ENCODE peak calls at places on chromosomes 3 and 15, in ten cellular contexts. F is K562, I is esophagus muscularis mucosa, Q is stomach, R is ovary, M is transverse colon, Z is HepG2, U is H1, H is GM12878, K is sigmoid colon. E is an unnamed sample.

GRCh38 chr3:159788987-159789386 is 199.6 kb upstream of the IL12A start:
- DNase-seq in F (no peak), I (no peak), Q (no peak), R (no peak), M (no peak), Z (no peak), U (no peak), H (no peak), K (no peak), E (no peak)

GRCh38 chr3:143222505-143222904 is 102.9 kb downstream of the CHST2 start:
- DNase-seq in F (peak; percentile 83), I (no peak), Q (no peak), R (no peak), M (no peak), Z (no peak), U (no peak), H (no peak), K (no peak), E (no peak)

GRCh38 chr15:95162069-95162468 is 930.7 kb downstream of the MCTP2 start:
- DNase-seq in F (no peak), I (no peak), Q (no peak), R (no peak), M (no peak), Z (no peak), U (no peak), H (no peak), K (no peak), E (no peak)

GRCh38 chr3:115092220-115092791 is 54.8 kb downstream of the ZBTB20 start:
- DNase-seq in F (peak; percentile 47), I (no peak), Q (peak; percentile 66), R (peak; percentile 69), M (peak; percentile 51), Z (peak; percentile 34), U (no peak), H (peak; percentile 26), K (peak; percentile 84), E (peak; percentile 46)

GRCh38 chr15:51750942-51751686 is at the start of gene TMOD2:
- DNase-seq in F (peak; percentile 66), I (peak; percentile 91), Q (peak; percentile 53), R (peak; percentile 63), M (peak; percentile 49), Z (no peak), U (peak; percentile 85), H (no peak), K (peak; percentile 72), E (no peak)

GRCh38 chr15:46034755-46035154 is 399.9 kb downstream of the SQOR start:
- DNase-seq in F (no peak), I (no peak), Q (no peak), R (no peak), M (no peak), Z (no peak), U (no peak), H (no peak), K (no peak), E (no peak)

GRCh38 chr3:172138792-172139507 is 99.6 kb downstream of the FNDC3B start:
- DNase-seq in F (peak; percentile 79), I (no peak), Q (peak; percentile 61), R (no peak), M (peak; percentile 66), Z (peak; percentile 70), U (no peak), H (peak; percentile 89), K (peak; percentile 79), E (peak; percentile 82)

GRCh38 chr15:27903405-27903804 is 195.7 kb downstream of the OCA2 start:
- DNase-seq in F (no peak), I (no peak), Q (no peak), R (no peak), M (no peak), Z (no peak), U (no peak), H (no peak), K (no peak), E (no peak)

GRCh38 chr3:69505770-69506407 is 120.0 kb upstream of the FRMD4B start:
- DNase-seq in F (no peak), I (no peak), Q (no peak), R (peak; percentile 54), M (no peak), Z (no peak), U (no peak), H (no peak), K (no peak), E (no peak)

GRCh38 chr15:63369766-63370165 is 11.9 kb downstream of the CA12 start:
- DNase-seq in F (no peak), I (no peak), Q (no peak), R (no peak), M (no peak), Z (no peak), U (no peak), H (no peak), K (peak; percentile 11), E (no peak)

GRCh38 chr15:95840004-95840403 is 490.5 kb upstream of the NR2F2 start:
- DNase-seq in F (no peak), I (no peak), Q (no peak), R (peak; percentile 71), M (no peak), Z (no peak), U (no peak), H (no peak), K (peak; percentile 81), E (peak; percentile 57)

GRCh38 chr3:126358816-126359181 is 1.6 kb upstream of the KLF15 start:
- DNase-seq in F (no peak), I (no peak), Q (no peak), R (peak; percentile 28), M (no peak), Z (no peak), U (no peak), H (no peak), K (peak; percentile 58), E (peak; percentile 6)

GRCh38 chr15:31392761-31393401 is 66.2 kb downstream of the KLF13 start:
- DNase-seq in F (no peak), I (no peak), Q (peak; percentile 56), R (peak; percentile 69), M (peak; percentile 62), Z (no peak), U (peak; percentile 64), H (no peak), K (peak; percentile 73), E (peak; percentile 6)

DNA sequence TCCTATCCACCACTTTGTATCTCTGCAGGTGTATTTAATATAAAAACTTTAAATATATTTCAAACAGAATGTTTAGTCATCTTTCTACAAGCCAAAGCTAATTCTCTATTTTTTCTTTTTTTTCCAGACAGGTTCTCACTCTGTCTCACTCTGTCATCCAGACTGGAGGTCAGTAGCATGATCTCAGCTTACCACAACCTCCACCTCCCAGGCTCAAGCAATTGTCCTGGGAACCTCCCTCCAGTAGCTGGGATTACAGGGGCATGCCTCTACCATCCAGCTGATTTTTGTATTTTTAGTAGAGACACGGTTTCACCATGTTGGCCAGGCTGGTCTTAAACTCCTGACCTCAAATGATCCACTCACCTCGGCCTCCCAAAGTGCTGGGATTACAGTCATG is 202.6 kb downstream of the VGLL3 start:
- DNase-seq in F (no peak), I (no peak), Q (no peak), R (no peak), M (no peak), Z (no peak), U (no peak), H (no peak), K (no peak), E (no peak)
- TF ChIP-seq EP300 in F (no peak), I (no peak), Q (no peak), R (no peak), M (no peak), Z (no peak), U (no peak), H (no peak), K (no peak), E (no peak)

DNA sequence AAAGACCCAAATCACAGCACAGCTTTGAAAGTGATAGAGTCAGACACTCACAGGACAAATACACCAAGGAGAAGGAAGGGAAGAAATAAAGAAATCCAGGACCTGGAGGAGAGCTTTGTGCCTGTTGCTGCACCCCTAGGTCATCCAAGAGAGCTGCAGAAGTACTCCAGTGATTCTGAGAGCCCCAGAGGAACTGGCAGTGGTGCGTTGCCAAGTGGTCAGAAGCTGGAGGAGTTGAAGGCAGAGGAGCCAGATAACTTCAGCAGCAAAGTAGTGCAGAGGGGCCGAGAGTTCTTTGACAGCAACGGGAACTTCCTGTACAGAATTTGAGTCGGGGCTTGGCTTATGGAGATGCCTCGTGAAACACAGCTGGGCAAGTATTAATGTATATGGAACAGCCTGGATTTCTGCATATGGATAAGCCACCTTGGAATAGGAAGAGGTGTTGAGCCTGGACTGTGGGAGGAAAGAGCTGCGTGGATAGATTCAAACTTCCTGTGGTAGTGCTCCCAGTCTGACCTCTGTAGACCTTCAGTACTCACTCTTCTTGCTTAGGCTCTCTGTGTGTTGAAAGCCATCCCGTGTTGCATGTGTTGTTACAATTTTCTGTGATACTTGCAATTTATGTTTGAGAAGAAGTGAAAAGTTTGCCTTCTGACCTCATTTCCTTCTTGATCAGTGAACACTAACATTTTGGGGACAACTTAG is 6.1 kb downstream of the NGRN start:
- DNase-seq in F (no peak), I (no peak), Q (no peak), R (no peak), M (no peak), Z (no peak), U (no peak), H (no peak), K (no peak), E (no peak)
- H3K36me3 ChIP-seq in F (peaks cover 61% of the 10 kb centered on the region), I (peaks cover 61% of the 10 kb centered on the region), Q (peaks cover 66% of the 10 kb centered on the region), R (no peaks in the 10 kb centered on the region), M (peaks cover 33% of the 10 kb centered on the region), Z (peaks cover 32% of the 10 kb centered on the region), U (peaks cover 28% of the 10 kb centered on the region), H (peaks cover 4% of the 10 kb centered on the region), K (no peaks in the 10 kb centered on the region), E (no peaks in the 10 kb centered on the region)

DNA sequence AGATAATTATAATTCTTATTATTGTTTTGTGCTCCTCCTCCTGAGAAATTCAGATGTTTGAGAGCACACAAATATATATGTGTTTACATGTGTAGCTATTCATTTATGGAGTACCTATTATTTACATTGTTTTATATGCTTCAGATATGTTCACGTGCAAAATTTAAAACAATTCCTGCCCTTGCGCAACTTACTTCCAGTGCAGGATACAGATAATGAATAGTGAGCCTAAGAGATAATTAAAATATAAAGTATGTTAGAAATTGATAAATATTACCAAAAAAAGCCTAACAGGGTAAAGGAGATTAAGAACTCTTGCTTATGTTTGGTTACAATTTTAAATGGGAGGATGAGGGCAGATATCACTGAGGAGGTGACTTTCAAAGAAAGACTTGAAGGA is 81.7 kb upstream of the DPH6 start:
- DNase-seq in F (no peak), I (no peak), Q (no peak), R (no peak), M (no peak), Z (no peak), U (no peak), H (no peak), K (no peak), E (no peak)
- TF ChIP-seq POLR2A in F (no peak), I (no peak), Q (no peak), R (no peak), M (no peak), Z (no peak), U (no peak), H (no peak), K (no peak), E (no peak)

DNA sequence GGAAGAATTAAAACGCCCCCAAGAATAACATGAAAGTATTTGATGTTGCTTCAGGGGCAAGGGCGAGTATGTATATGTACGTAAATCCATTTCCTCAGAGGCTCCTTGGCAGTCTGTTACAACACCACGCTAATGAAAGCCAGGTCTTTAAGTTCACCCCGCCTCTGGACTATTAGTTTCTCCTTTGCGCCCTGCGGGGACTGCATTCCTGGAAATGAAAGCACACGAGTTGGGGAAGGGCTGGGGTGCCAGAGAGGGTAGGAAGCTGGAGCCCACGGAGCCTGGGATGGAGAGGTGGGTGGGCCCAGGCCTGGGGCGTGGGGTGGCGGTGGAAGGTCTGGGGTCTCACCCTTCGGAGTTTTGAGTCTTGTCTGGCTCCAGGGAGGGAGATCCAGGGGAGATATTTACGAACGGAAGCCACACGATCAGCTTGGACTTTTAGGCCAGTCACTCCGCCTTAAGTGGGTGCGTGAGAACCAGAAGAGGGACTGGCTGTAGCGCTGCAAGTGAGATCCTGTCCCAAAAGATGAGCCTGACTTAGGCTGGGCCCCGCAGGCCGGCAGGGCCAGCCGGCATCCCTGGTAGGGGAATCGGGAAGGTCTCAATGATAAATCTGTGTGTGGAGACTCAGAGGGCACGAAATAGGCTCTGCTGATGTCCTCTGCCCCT is 1.6 kb upstream of the PLCL2 start:
- DNase-seq in F (no peak), I (no peak), Q (no peak), R (no peak), M (no peak), Z (no peak), U (no peak), H (no peak), K (no peak), E (no peak)
- TF ChIP-seq EP300 in F (no peak), I (no peak), Q (no peak), R (no peak), M (no peak), Z (no peak), U (no peak), H (no peak), K (no peak), E (no peak)